ENCODE peak calls at places on chromosome 15, in eight cellular contexts. P, C, F, K, R, J, S and U are unnamed samples.

GRCh38 chr15:59180946-59181345 is 25.7 kb upstream of the LDHAL6B start:
- DNase-seq in P (peak; percentile 83), C (no peak), R (no peak), F (peak; percentile 55), J (no peak), K (no peak), S (no peak), U (no peak)

GRCh38 chr15:42144841-42145375 is 11.5 kb downstream of the PLA2G4F start:
- DNase-seq in F (no peak), C (no peak), S (no peak), P (no peak), K (no peak), J (no peak), R (no peak), U (no peak)

GRCh38 chr15:27757050-27757449 is 342.1 kb downstream of the OCA2 start:
- DNase-seq in K (no peak), F (no peak), P (no peak), J (no peak), R (peak; percentile 5), C (no peak), S (no peak), U (no peak)

GRCh38 chr15:81752149-81752942 is 293.5 kb downstream of the MEX3B start:
- DNase-seq in S (peak; percentile 76), F (peak; percentile 68), P (no peak), R (peak; percentile 91), C (peak; percentile 24), K (no peak), J (no peak), U (peak; percentile 73)

GRCh38 chr15:84955089-84955848 is 26.4 kb upstream of the PDE8A start:
- DNase-seq in J (peak; percentile 89), R (peak; percentile 64), C (peak; percentile 78), P (peak; percentile 31), S (peak; percentile 80), F (peak; percentile 64), K (peak; percentile 13), U (peak; percentile 81)

GRCh38 chr15:89408512-89409183 is 74.0 kb upstream of the POLG start:
- DNase-seq in S (no peak), K (no peak), C (no peak), J (no peak), P (no peak), R (no peak), F (no peak), U (no peak)

GRCh38 chr15:63514533-63514943 is 10.1 kb downstream of the USP3 start:
- DNase-seq in J (peak; percentile 86), S (no peak), K (no peak), P (no peak), C (no peak), R (no peak), F (peak; percentile 65), U (no peak)

GRCh38 chr15:78709263-78709882 is 68.4 kb upstream of the CHRNB4 start:
- DNase-seq in F (peak; percentile 36), P (peak; percentile 33), J (peak; percentile 67), S (peak; percentile 75), K (peak; percentile 46), R (peak; percentile 66), C (peak; percentile 60), U (peak; percentile 71)

GRCh38 chr15:60128000-60128376 is 123.9 kb downstream of the FOXB1 start:
- DNase-seq in K (peak; percentile 6), F (peak; percentile 42), C (no peak), S (no peak), J (no peak), R (no peak), P (peak; percentile 46), U (no peak)

GRCh38 chr15:63600001-63600645 is 2.9 kb downstream of the FBXL22 start:
- DNase-seq in S (peak; percentile 57), C (no peak), J (peak; percentile 56), R (peak; percentile 81), K (no peak), F (no peak), P (no peak), U (peak; percentile 70)

GRCh38 chr15:67850995-67851535 is 11.2 kb upstream of the RNU6-1 start:
- DNase-seq in F (no peak), R (no peak), K (no peak), P (no peak), S (no peak), C (no peak), J (no peak), U (no peak)

GRCh38 chr15:51935466-51936118 is 36.0 kb downstream of the LEO1 start:
- DNase-seq in J (no peak), P (no peak), R (no peak), S (no peak), K (no peak), F (peak; percentile 7), C (no peak), U (no peak)

GRCh38 chr15:86139828-86140227 is 60.2 kb downstream of the AGBL1 start:
- DNase-seq in F (no peak), K (no peak), J (peak; percentile 18), C (no peak), R (no peak), S (no peak), P (no peak), U (no peak)

GRCh38 chr15:43008150-43008549 is 87.6 kb upstream of the TTBK2 start:
- DNase-seq in J (no peak), R (no peak), F (no peak), K (no peak), P (no peak), C (no peak), S (no peak), U (peak; percentile 69)

GRCh38 chr15:96171271-96171739 is 159.2 kb upstream of the NR2F2 start:
- DNase-seq in F (no peak), S (no peak), C (no peak), K (no peak), P (peak; percentile 57), R (no peak), J (peak; percentile 78), U (no peak)

GRCh38 chr15:65258863-65259262 is 27.8 kb downstream of the PARP16 start:
- DNase-seq in R (no peak), P (no peak), F (no peak), J (no peak), S (no peak), C (no peak), K (no peak), U (no peak)

GRCh38 chr15:84658788-84659411 is 901 bp upstream of the NMB start:
- DNase-seq in K (no peak), F (no peak), P (no peak), R (peak; percentile 47), C (no peak), S (no peak), J (no peak), U (no peak)

GRCh38 chr15:70955151-70955550 is 62.5 kb downstream of the LRRC49 start:
- DNase-seq in S (no peak), R (no peak), P (no peak), C (no peak), F (peak; percentile 51), K (no peak), J (no peak), U (no peak)

GRCh38 chr15:80010131-80010673 is 39.2 kb upstream of the BCL2A1 start:
- DNase-seq in K (no peak), R (peak; percentile 6), F (peak; percentile 73), S (no peak), P (no peak), J (peak; percentile 33), C (no peak), U (no peak)

GRCh38 chr15:69983696-69984265 is 113.9 kb downstream of the TLE3 start:
- DNase-seq in J (peak; percentile 15), K (no peak), C (no peak), R (no peak), F (no peak), P (no peak), S (no peak), U (no peak)

GRCh38 chr15:58770519-58770856 is 614 bp upstream of the MINDY2 start:
- DNase-seq in P (peak; percentile 77), F (peak; percentile 79), J (no peak), K (peak; percentile 6), S (no peak), C (no peak), R (no peak), U (no peak)

GRCh38 chr15:96947830-96948229 is 617.3 kb downstream of the NR2F2 start:
- DNase-seq in R (no peak), K (no peak), C (no peak), S (no peak), J (no peak), P (peak; percentile 1), F (no peak), U (no peak)

GRCh38 chr15:55084216-55084615 is 112.5 kb downstream of the RSL24D1 start:
- DNase-seq in P (no peak), R (no peak), K (no peak), J (no peak), C (no peak), S (no peak), F (no peak), U (no peak)

GRCh38 chr15:65189102-65189740 is 4.1 kb upstream of the CLPX start:
- DNase-seq in K (no peak), R (peak; percentile 45), J (peak; percentile 74), S (no peak), F (peak; percentile 60), P (peak; percentile 59), C (no peak), U (no peak)

GRCh38 chr15:47332481-47332880 is 384.8 kb upstream of the SEMA6D start:
- DNase-seq in S (no peak), P (no peak), F (no peak), J (no peak), K (no peak), C (no peak), R (no peak), U (no peak)

GRCh38 chr15:89479173-89479572 is 17.2 kb downstream of the RHCG start:
- DNase-seq in P (no peak), F (no peak), R (no peak), K (no peak), S (no peak), J (no peak), C (no peak), U (peak; percentile 47)

GRCh38 chr15:98063871-98064270 is 103.4 kb downstream of the ARRDC4 start:
- DNase-seq in R (no peak), P (no peak), F (no peak), C (no peak), J (no peak), S (no peak), K (no peak), U (no peak)

GRCh38 chr15:67967871-67968423 is 86.2 kb upstream of the PIAS1 start:
- DNase-seq in F (peak; percentile 22), K (no peak), J (no peak), C (peak; percentile 76), S (peak; percentile 87), P (peak; percentile 21), R (peak; percentile 90), U (peak; percentile 89)